ENCODE peak calls at places on chromosomes 11 and 22, in nine cellular contexts. T, Z, S, L, U, B, D, Q and Y are unnamed samples.

GRCh38 chr11:86673872-86674750 is 1.7 kb upstream of the ME3 start:
- DNase-seq in T (no peak), B (no peak), L (no peak), Z (no peak), S (no peak), Q (no peak), U (no peak), D (no peak), Y (no peak)

GRCh38 chr11:27468643-27469332 is 3.8 kb downstream of the LGR4 start:
- DNase-seq in B (peak; percentile 22), L (no peak), U (no peak), S (peak; percentile 29), D (peak; percentile 33), T (no peak), Z (no peak), Q (no peak), Y (no peak)

GRCh38 chr11:78465169-78465942 is 47.7 kb upstream of the GAB2 start:
- DNase-seq in D (no peak), B (no peak), U (no peak), S (no peak), Z (no peak), T (no peak), L (peak; percentile 64), Q (no peak), Y (no peak)

GRCh38 chr11:2759228-2760195 is 59.7 kb upstream of the KCNQ1OT1 start:
- DNase-seq in B (no peak), Z (no peak), L (peak; percentile 34), T (no peak), D (no peak), U (no peak), Q (peak; percentile 12), S (no peak), Y (peak; percentile 8)

GRCh38 chr11:122671270-122671906 is 15.9 kb downstream of the UBASH3B start:
- DNase-seq in Z (no peak), D (no peak), L (no peak), Q (no peak), S (peak; percentile 94), T (no peak), B (peak; percentile 75), U (no peak), Y (no peak)

GRCh38 chr22:48517039-48518030 is 1310.3 kb downstream of the BRD1 start:
- DNase-seq in D (no peak), T (no peak), B (no peak), L (no peak), Z (peak; percentile 11), U (no peak), Q (no peak), S (no peak), Y (no peak)

GRCh38 chr11:69010361-69010891 is 2.6 kb downstream of the MRGPRF start:
- DNase-seq in D (no peak), L (no peak), S (peak; percentile 16), B (no peak), Z (no peak), T (no peak), Q (no peak), U (no peak), Y (no peak)

GRCh38 chr11:63608353-63609345 is 5.6 kb downstream of the PLAAT3 start:
- DNase-seq in B (no peak), T (no peak), U (no peak), Q (no peak), Z (no peak), D (no peak), L (no peak), S (peak; percentile 66), Y (no peak)

DNA sequence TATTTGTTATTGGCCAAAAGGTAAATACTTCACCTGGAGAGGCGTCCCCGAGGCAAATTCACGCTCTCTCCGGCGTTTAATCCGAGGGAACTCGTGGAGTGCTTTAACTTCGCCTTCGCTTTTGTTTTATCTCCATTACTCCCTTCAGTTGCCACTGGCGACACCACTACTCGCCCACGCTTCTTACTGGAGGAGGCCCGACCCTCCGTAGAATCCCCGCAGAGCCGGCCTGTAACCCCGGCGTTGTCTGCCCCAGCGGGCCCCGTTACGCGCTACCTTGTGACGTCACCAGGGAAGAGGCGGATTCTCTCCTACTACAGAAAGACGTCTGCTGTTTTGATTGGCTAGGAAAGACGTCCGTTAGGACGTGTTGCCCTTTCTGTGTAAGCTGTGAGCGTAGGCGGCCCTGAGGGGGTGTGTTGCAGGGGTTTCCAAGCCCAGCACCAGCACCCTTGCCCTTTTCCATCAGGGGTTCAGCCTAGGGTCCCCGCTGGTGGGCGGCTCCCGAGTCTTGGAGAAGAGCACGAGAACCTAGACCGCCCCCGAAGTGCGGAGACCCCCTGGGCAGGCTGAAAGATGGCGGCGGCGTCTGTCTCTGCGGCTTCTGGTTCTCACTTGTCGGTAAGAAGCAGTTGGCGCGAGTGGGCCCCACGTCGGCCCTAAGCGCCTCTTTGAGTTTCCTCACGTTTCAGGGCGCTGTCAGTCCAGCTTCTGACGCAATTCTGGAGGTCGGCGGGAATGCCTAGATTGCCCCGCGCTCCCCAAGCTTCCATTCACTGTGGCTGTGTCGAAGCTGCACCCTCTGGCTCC is at the start of gene CEP57:
- DNase-seq in L (peak; percentile 99), U (peak; percentile 80), Z (peak; percentile 78), B (peak; percentile 99), D (peak; percentile 97), Q (peak; percentile 95), T (peak; percentile 91), S (peak; percentile 99), Y (peak; percentile 97)
- TF ChIP-seq POLR2A in L (peak; percentile 66), U (peak; percentile 78), Z (peak; percentile 34), B (peak; percentile 97), D (peak; percentile 82), Q (peak; percentile 31), T (peak; percentile 65), S (peak; percentile 58), Y (no peak)

DNA sequence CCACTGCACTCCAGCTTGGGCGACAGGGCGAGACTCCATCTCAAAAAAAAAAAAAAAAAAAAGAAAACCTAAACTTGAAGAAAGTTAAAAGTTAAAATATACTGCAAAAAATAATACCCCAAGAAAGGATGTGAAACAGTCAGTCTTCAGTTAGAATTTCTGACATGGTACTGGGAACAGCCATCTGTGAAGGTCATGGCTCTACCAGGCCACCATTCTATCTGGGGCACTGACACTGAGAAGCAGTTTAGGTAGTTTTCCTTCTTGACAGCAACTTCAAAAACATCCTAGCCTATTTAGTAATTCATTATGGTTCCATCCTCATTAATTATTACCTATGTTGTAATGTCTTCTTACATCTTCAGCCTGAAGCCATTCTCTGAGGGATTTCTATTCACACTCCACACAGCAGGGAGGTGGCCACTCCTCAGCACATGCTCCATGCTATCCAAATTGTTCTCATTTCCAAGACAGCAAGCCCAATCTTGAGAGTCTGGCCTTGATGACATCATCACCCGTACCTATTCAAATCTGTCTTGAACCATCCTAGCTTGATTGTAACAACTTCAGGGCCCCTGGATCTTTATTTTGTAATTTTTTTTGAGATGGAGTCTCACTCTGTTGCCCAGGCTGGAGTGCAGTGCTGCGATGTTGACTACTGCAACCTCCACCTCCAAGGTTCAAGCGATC is 38.2 kb downstream of the SERPIND1 start:
- DNase-seq in Z (no peak), T (no peak), S (no peak), Q (no peak), D (no peak), B (no peak), L (no peak), U (no peak), Y (no peak)
- TF ChIP-seq POLR2A in Z (no peak), T (no peak), S (no peak), Q (no peak), D (no peak), B (no peak), L (no peak), U (no peak), Y (no peak)

DNA sequence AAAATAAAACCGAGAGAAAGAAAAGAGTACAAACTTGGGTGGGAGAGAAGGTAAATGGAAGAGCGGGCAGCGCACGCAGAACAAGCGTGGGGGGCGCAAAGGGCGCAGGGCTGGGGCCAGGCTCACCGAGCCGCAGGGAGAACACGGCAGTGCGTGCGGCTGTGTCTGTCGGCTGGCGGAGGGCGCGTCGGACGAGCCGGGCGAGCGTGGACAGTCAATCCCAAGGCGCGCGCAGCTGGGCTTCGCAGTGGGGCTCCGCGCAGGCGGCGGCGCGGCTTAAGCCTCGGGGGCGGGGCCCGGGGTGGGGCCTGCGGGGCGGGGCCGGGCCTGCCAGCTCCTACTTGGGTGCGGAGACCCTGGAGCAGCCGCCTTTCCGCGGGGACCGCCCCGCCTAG is at the start of gene UCP2:
- DNase-seq in U (no peak), T (peak; percentile 76), Q (peak; percentile 84), L (peak; percentile 96), D (peak; percentile 72), Z (peak; percentile 81), B (peak; percentile 96), S (peak; percentile 73), Y (peak; percentile 83)
- TF ChIP-seq POLR2A in U (peak; percentile 57), T (no peak), Q (no peak), L (no peak), D (peak; percentile 32), Z (peak; percentile 95), B (no peak), S (no peak), Y (no peak)

GRCh38 chr11:108620958-108621772 is 27.6 kb upstream of the EXPH5 start:
- DNase-seq in U (no peak), D (no peak), L (no peak), Q (no peak), Z (no peak), T (no peak), S (peak; percentile 10), B (no peak), Y (no peak)
- TF ChIP-seq POLR2A in U (no peak), D (no peak), L (no peak), Q (no peak), Z (no peak), T (no peak), S (no peak), B (no peak), Y (no peak)

DNA sequence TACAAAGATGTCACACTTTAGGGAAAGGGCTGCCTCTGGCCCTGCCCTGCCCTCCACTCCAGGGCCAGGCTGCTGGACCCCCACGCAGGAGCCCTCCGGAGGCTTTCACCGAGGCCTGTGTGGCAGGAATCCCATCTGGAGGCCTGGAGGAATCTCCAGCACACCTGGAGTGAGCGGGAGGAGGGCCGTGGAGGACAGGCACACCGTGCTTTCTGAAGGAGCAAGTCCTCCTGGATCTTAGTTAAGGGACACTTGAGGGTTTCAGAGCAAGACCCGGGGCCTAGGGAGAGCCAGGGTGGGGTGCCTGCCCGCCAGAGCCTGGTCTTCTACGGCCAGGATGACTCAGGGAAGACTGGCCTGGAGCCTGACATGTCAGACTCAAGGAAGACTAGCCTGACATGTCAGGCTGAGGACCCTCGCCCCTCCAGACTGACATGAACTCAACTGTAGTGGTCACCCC is 2.1 kb upstream of the PIM3 start:
- DNase-seq in S (no peak), D (no peak), L (no peak), U (no peak), Z (no peak), T (no peak), Q (peak; percentile 24), B (no peak), Y (no peak)
- TF ChIP-seq POLR2A in S (no peak), D (no peak), L (no peak), U (no peak), Z (no peak), T (no peak), Q (no peak), B (no peak), Y (no peak)

DNA sequence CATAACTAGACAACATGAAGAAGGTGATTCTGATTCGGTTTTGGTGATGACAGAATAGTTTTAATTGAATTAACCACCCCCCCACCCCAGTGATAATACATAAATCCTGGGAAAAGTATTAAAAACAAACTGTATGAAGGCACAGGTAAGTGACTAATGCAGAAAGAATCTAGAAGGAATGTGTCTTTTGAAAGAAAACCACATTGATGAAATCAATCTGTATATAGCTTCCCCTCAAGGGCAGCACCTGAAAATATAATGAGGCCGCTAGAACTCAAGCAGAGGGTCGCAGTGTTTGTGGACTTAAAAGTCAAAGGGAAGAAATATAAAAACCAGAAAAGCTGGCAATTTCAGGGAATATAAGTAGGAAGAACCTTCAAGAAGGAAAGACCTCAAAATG is 580.5 kb upstream of the CHORDC1 start:
- DNase-seq in L (no peak), Q (no peak), D (no peak), S (no peak), U (no peak), T (no peak), B (no peak), Z (no peak), Y (no peak)
- TF ChIP-seq POLR2A in L (no peak), Q (no peak), D (no peak), S (no peak), U (no peak), T (no peak), B (no peak), Z (no peak), Y (no peak)